ENCODE peak calls at places on chromosomes 6 and 20, in nine cellular contexts. S, K, Z, F, H, W, P, O and E are unnamed samples.
A peak's percentile ranks its signal among the peaks of the same experiment; 100 is the strongest.

GRCh38 chr6:21593927-21594421 is 423 bp downstream of the SOX4 start:
- DNase-seq in K (no peak), Z (no peak), S (peak; percentile 55), F (no peak), H (peak; percentile 75), W (no peak), P (peak; percentile 64), O (no peak), E (no peak)

GRCh38 chr6:79640146-79641111 is 9.3 kb downstream of the SH3BGRL2 start:
- DNase-seq in Z (no peak), H (no peak), S (no peak), F (no peak), W (no peak), P (no peak), O (no peak), K (no peak), E (no peak)

GRCh38 chr6:131592935-131593334 is 19.9 kb downstream of the ARG1 start:
- DNase-seq in P (no peak), K (no peak), W (no peak), Z (no peak), S (no peak), H (no peak), F (no peak), O (no peak), E (no peak)

GRCh38 chr6:36375644-36376155 is 11.8 kb downstream of the ETV7 start:
- DNase-seq in P (no peak), K (no peak), H (no peak), O (no peak), F (no peak), Z (no peak), W (no peak), S (no peak), E (no peak)

GRCh38 chr6:30752164-30752927 is 8.0 kb upstream of the IER3 start:
- DNase-seq in O (peak; percentile 99), P (no peak), W (no peak), S (peak; percentile 100), F (peak; percentile 99), H (peak; percentile 100), K (no peak), Z (no peak), E (peak; percentile 78)

GRCh38 chr20:19781235-19781634 is 23.2 kb downstream of the RIN2 start:
- DNase-seq in W (no peak), O (no peak), Z (no peak), H (no peak), S (no peak), K (no peak), F (no peak), P (no peak), E (no peak)

GRCh38 chr20:24778585-24779031 is 170.5 kb upstream of the CST7 start:
- DNase-seq in S (no peak), Z (no peak), O (no peak), P (no peak), F (no peak), W (no peak), H (no peak), K (no peak), E (no peak)

GRCh38 chr6:106574729-106575458 is 54.4 kb downstream of the RTN4IP1 start:
- DNase-seq in F (peak; percentile 28), Z (no peak), K (no peak), S (peak; percentile 61), W (no peak), H (peak; percentile 60), P (peak; percentile 49), O (peak; percentile 83), E (peak; percentile 18)

GRCh38 chr6:118896339-118897136 is 2.6 kb downstream of the ASF1A start:
- DNase-seq in Z (peak; percentile 27), W (no peak), F (no peak), K (no peak), P (no peak), O (peak; percentile 88), S (peak; percentile 70), H (peak; percentile 65), E (peak; percentile 39)

GRCh38 chr20:16556299-16556698 is 16.9 kb downstream of the KIF16B start:
- DNase-seq in K (no peak), S (peak; percentile 93), P (no peak), O (no peak), Z (no peak), F (no peak), W (no peak), H (peak; percentile 85), E (no peak)

GRCh38 chr6:4853782-4854511 is 77.7 kb downstream of the CDYL start:
- DNase-seq in P (no peak), O (no peak), F (no peak), Z (no peak), S (no peak), K (no peak), H (no peak), W (peak; percentile 31), E (peak; percentile 33)

GRCh38 chr6:4125933-4126864 is 9.2 kb downstream of the ECI2 start:
- DNase-seq in K (no peak), O (peak; percentile 78), W (no peak), F (peak; percentile 53), H (peak; percentile 91), Z (no peak), S (peak; percentile 95), P (no peak), E (no peak)

GRCh38 chr6:148593130-148593812 is 153.6 kb upstream of the UST start:
- DNase-seq in F (no peak), Z (no peak), S (peak; percentile 51), W (no peak), O (no peak), K (no peak), H (peak; percentile 65), P (no peak), E (peak; percentile 10)

GRCh38 chr20:34525709-34526416 is 9.6 kb downstream of the DYNLRB1 start:
- DNase-seq in H (peak; percentile 98), K (no peak), F (peak; percentile 98), O (peak; percentile 100), S (peak; percentile 99), W (no peak), Z (no peak), P (no peak), E (peak; percentile 45)

GRCh38 chr20:47502801-47503239 is 1.1 kb downstream of the NCOA3 start:
- DNase-seq in O (peak; percentile 49), Z (no peak), F (peak; percentile 16), P (no peak), H (peak; percentile 54), W (no peak), S (peak; percentile 53), K (no peak), E (peak; percentile 46)

GRCh38 chr6:151807513-151808330 is at the start of gene ESR1:
- DNase-seq in W (no peak), O (no peak), P (no peak), F (no peak), S (no peak), K (no peak), H (peak; percentile 28), Z (peak; percentile 16), E (peak; percentile 75)

GRCh38 chr20:62405108-62405980 is 1.7 kb downstream of the CABLES2 start:
- DNase-seq in S (peak; percentile 41), W (no peak), F (no peak), K (no peak), Z (peak; percentile 56), O (no peak), P (no peak), H (peak; percentile 73), E (peak; percentile 73)

GRCh38 chr6:169654590-169655391 is 47.0 kb downstream of the WDR27 start:
- DNase-seq in S (no peak), Z (no peak), H (peak; percentile 73), O (peak; percentile 87), W (peak; percentile 53), K (peak; percentile 28), P (no peak), F (peak; percentile 29), E (peak; percentile 87)

GRCh38 chr20:1875762-1876161 is 19.4 kb upstream of the SIRPA start:
- DNase-seq in Z (no peak), F (no peak), S (no peak), K (no peak), W (no peak), O (peak; percentile 55), H (no peak), P (no peak), E (peak; percentile 91)

GRCh38 chr6:63652980-63653379 is 17.4 kb downstream of the PHF3 start:
- DNase-seq in S (no peak), K (no peak), O (no peak), W (no peak), H (no peak), F (no peak), P (no peak), Z (no peak), E (no peak)

GRCh38 chr6:43294536-43294935 is 3.5 kb upstream of the SLC22A7 start:
- DNase-seq in H (no peak), Z (no peak), P (no peak), O (no peak), W (no peak), S (no peak), F (no peak), K (no peak), E (no peak)

GRCh38 chr6:135088818-135089809 is 34.5 kb upstream of the HBS1L start:
- DNase-seq in P (no peak), Z (peak; percentile 44), H (peak; percentile 66), F (no peak), S (peak; percentile 84), W (peak; percentile 42), K (no peak), O (no peak), E (no peak)

GRCh38 chr6:144216668-144217218 is 66.4 kb downstream of the STX11 start:
- DNase-seq in F (no peak), K (no peak), O (no peak), H (no peak), S (peak; percentile 91), W (no peak), P (no peak), Z (peak; percentile 83), E (no peak)

GRCh38 chr20:6384956-6385355 is 262.1 kb upstream of the FERMT1 start:
- DNase-seq in S (no peak), F (no peak), P (no peak), Z (no peak), H (no peak), K (no peak), O (no peak), W (no peak), E (no peak)

GRCh38 chr20:52565614-52566013 is 374.0 kb upstream of the ZFP64 start:
- DNase-seq in K (no peak), Z (no peak), H (no peak), W (no peak), O (no peak), F (no peak), P (no peak), S (no peak), E (no peak)

GRCh38 chr20:32978009-32978335 is 26.3 kb downstream of the SUN5 start:
- DNase-seq in S (no peak), K (no peak), P (no peak), F (no peak), H (no peak), Z (no peak), W (no peak), O (no peak), E (no peak)

GRCh38 chr6:4908062-4908461 is 95.8 kb downstream of the RPP40 start:
- DNase-seq in H (no peak), P (no peak), F (no peak), K (no peak), Z (no peak), W (no peak), S (no peak), O (no peak), E (no peak)

GRCh38 chr6:31403283-31403989 is at the start of gene MICA:
- DNase-seq in P (peak; percentile 9), O (peak; percentile 84), Z (peak; percentile 81), S (peak; percentile 92), H (peak; percentile 80), F (peak; percentile 16), W (peak; percentile 67), K (peak; percentile 46), E (peak; percentile 91)

GRCh38 chr6:150734235-150734634 is 131.3 kb upstream of the MTHFD1L start:
- DNase-seq in P (no peak), F (no peak), H (no peak), O (no peak), Z (no peak), K (no peak), W (no peak), S (no peak), E (no peak)

GRCh38 chr6:54238407-54238806 is 69.8 kb upstream of the TINAG start:
- DNase-seq in F (peak; percentile 71), H (peak; percentile 80), O (no peak), K (no peak), P (no peak), Z (no peak), W (no peak), S (no peak), E (no peak)

GRCh38 chr20:35302421-35303335 is 10.5 kb upstream of the FAM83C start:
- DNase-seq in F (no peak), H (peak; percentile 67), W (no peak), Z (no peak), O (peak; percentile 61), K (no peak), P (no peak), S (peak; percentile 63), E (no peak)